ENCODE peak calls at places on chromosome 7, in five cellular contexts. One of them, this sample, is unnamed.

GRCh38 chr7:37510043-37510634 is 61.5 kb upstream of the ELMO1 start:
- DNase-seq in body of pancreas: no peak
- DNase-seq in heart left ventricle: no peak
- DNase-seq in right lobe of liver: no peak
- DNase-seq in uterus: no peak
- DNase-seq in this sample: peak

GRCh38 chr7:155580367-155580766 is 34.0 kb upstream of the CNPY1 start:
- DNase-seq in heart left ventricle: no peak
- DNase-seq in body of pancreas: no peak
- DNase-seq in right lobe of liver: no peak
- DNase-seq in uterus: no peak
- DNase-seq in this sample: no peak

GRCh38 chr7:116273283-116273917 is 63.1 kb downstream of the TES start:
- DNase-seq in uterus: no peak
- DNase-seq in body of pancreas: no peak
- DNase-seq in heart left ventricle: no peak
- DNase-seq in right lobe of liver: no peak
- DNase-seq in this sample: no peak

GRCh38 chr7:80542398-80542797 is 30.5 kb upstream of the GNAT3 start:
- DNase-seq in heart left ventricle: no peak
- DNase-seq in body of pancreas: no peak
- DNase-seq in uterus: no peak
- DNase-seq in right lobe of liver: no peak
- DNase-seq in this sample: no peak

GRCh38 chr7:154744226-154744860 is 258.6 kb downstream of the PAXIP1 start:
- DNase-seq in uterus: no peak
- DNase-seq in body of pancreas: peak
- DNase-seq in heart left ventricle: no peak
- DNase-seq in right lobe of liver: no peak
- DNase-seq in this sample: peak

GRCh38 chr7:5382281-5383041 is 41.2 kb downstream of the TNRC18 start:
- DNase-seq in body of pancreas: peak
- DNase-seq in heart left ventricle: no peak
- DNase-seq in uterus: peak
- DNase-seq in right lobe of liver: no peak
- DNase-seq in this sample: peak

GRCh38 chr7:72492446-72492845 is 80.3 kb upstream of the CALN1 start:
- DNase-seq in heart left ventricle: peak
- DNase-seq in body of pancreas: peak
- DNase-seq in right lobe of liver: no peak
- DNase-seq in uterus: no peak
- DNase-seq in this sample: no peak

GRCh38 chr7:43757073-43757720 is 1.3 kb upstream of the BLVRA start:
- DNase-seq in right lobe of liver: no peak
- DNase-seq in uterus: no peak
- DNase-seq in heart left ventricle: no peak
- DNase-seq in body of pancreas: no peak
- DNase-seq in this sample: peak

GRCh38 chr7:142855756-142856564 is 1.1 kb downstream of the EPHB6 start:
- DNase-seq in uterus: peak
- DNase-seq in heart left ventricle: peak
- DNase-seq in body of pancreas: peak
- DNase-seq in right lobe of liver: peak
- DNase-seq in this sample: no peak

GRCh38 chr7:7641129-7641663 is 644 bp downstream of the UMAD1 start:
- DNase-seq in uterus: peak
- DNase-seq in body of pancreas: no peak
- DNase-seq in heart left ventricle: no peak
- DNase-seq in right lobe of liver: no peak
- DNase-seq in this sample: no peak

GRCh38 chr7:44280636-44280992 is 44.8 kb downstream of the CAMK2B start:
- DNase-seq in uterus: peak
- DNase-seq in heart left ventricle: peak
- DNase-seq in right lobe of liver: no peak
- DNase-seq in body of pancreas: no peak
- DNase-seq in this sample: no peak

GRCh38 chr7:64630496-64630895 is 35.4 kb upstream of the ZNF107 start:
- DNase-seq in right lobe of liver: no peak
- DNase-seq in heart left ventricle: no peak
- DNase-seq in body of pancreas: no peak
- DNase-seq in uterus: no peak
- DNase-seq in this sample: peak

GRCh38 chr7:79781716-79782115 is 328.2 kb upstream of the MAGI2 start:
- DNase-seq in right lobe of liver: no peak
- DNase-seq in heart left ventricle: no peak
- DNase-seq in body of pancreas: no peak
- DNase-seq in uterus: no peak
- DNase-seq in this sample: no peak

GRCh38 chr7:38731195-38731594 is 100.0 kb upstream of the AMPH start:
- DNase-seq in heart left ventricle: no peak
- DNase-seq in uterus: no peak
- DNase-seq in right lobe of liver: no peak
- DNase-seq in body of pancreas: no peak
- DNase-seq in this sample: no peak

GRCh38 chr7:6256709-6257535 is 15.5 kb downstream of the CYTH3 start:
- DNase-seq in uterus: no peak
- DNase-seq in right lobe of liver: no peak
- DNase-seq in body of pancreas: peak
- DNase-seq in heart left ventricle: peak
- DNase-seq in this sample: no peak

GRCh38 chr7:123643495-123644428 is 11.9 kb upstream of the LMOD2 start:
- DNase-seq in heart left ventricle: peak
- DNase-seq in right lobe of liver: no peak
- DNase-seq in body of pancreas: peak
- DNase-seq in uterus: no peak
- DNase-seq in this sample: no peak

GRCh38 chr7:143479055-143479766 is 1.5 kb downstream of the TAS2R41 start:
- DNase-seq in body of pancreas: no peak
- DNase-seq in heart left ventricle: no peak
- DNase-seq in uterus: no peak
- DNase-seq in right lobe of liver: no peak
- DNase-seq in this sample: no peak

GRCh38 chr7:150400779-150401423 is 21.8 kb downstream of the ZNF775 start:
- DNase-seq in body of pancreas: peak
- DNase-seq in uterus: no peak
- DNase-seq in heart left ventricle: no peak
- DNase-seq in right lobe of liver: no peak
- DNase-seq in this sample: no peak

GRCh38 chr7:150389532-150389816 is 10.3 kb downstream of the ZNF775 start:
- DNase-seq in right lobe of liver: no peak
- DNase-seq in body of pancreas: no peak
- DNase-seq in uterus: no peak
- DNase-seq in heart left ventricle: no peak
- DNase-seq in this sample: no peak

GRCh38 chr7:40186586-40186985 is 51.8 kb downstream of the SUGCT start:
- DNase-seq in body of pancreas: no peak
- DNase-seq in heart left ventricle: no peak
- DNase-seq in right lobe of liver: no peak
- DNase-seq in uterus: no peak
- DNase-seq in this sample: no peak

GRCh38 chr7:139775829-139776266 is 1.9 kb downstream of the HIPK2 start:
- DNase-seq in heart left ventricle: peak
- DNase-seq in right lobe of liver: no peak
- DNase-seq in body of pancreas: peak
- DNase-seq in uterus: peak
- DNase-seq in this sample: peak

GRCh38 chr7:40477094-40477493 is 342.3 kb downstream of the SUGCT start:
- DNase-seq in heart left ventricle: no peak
- DNase-seq in body of pancreas: no peak
- DNase-seq in uterus: no peak
- DNase-seq in right lobe of liver: no peak
- DNase-seq in this sample: no peak

GRCh38 chr7:115475774-115476407 is 554.0 kb downstream of the MDFIC start:
- DNase-seq in body of pancreas: no peak
- DNase-seq in uterus: no peak
- DNase-seq in right lobe of liver: no peak
- DNase-seq in heart left ventricle: peak
- DNase-seq in this sample: no peak

GRCh38 chr7:105530126-105530525 is 1.9 kb upstream of the RINT1 start:
- DNase-seq in body of pancreas: no peak
- DNase-seq in uterus: no peak
- DNase-seq in heart left ventricle: no peak
- DNase-seq in right lobe of liver: no peak
- DNase-seq in this sample: no peak

GRCh38 chr7:105532709-105533460 is 884 bp downstream of the RINT1 start:
- DNase-seq in uterus: no peak
- DNase-seq in body of pancreas: no peak
- DNase-seq in heart left ventricle: no peak
- DNase-seq in right lobe of liver: no peak
- DNase-seq in this sample: peak

GRCh38 chr7:105530546-105530945 is 1.5 kb upstream of the RINT1 start:
- DNase-seq in heart left ventricle: no peak
- DNase-seq in right lobe of liver: no peak
- DNase-seq in uterus: no peak
- DNase-seq in body of pancreas: no peak
- DNase-seq in this sample: no peak

DNA sequence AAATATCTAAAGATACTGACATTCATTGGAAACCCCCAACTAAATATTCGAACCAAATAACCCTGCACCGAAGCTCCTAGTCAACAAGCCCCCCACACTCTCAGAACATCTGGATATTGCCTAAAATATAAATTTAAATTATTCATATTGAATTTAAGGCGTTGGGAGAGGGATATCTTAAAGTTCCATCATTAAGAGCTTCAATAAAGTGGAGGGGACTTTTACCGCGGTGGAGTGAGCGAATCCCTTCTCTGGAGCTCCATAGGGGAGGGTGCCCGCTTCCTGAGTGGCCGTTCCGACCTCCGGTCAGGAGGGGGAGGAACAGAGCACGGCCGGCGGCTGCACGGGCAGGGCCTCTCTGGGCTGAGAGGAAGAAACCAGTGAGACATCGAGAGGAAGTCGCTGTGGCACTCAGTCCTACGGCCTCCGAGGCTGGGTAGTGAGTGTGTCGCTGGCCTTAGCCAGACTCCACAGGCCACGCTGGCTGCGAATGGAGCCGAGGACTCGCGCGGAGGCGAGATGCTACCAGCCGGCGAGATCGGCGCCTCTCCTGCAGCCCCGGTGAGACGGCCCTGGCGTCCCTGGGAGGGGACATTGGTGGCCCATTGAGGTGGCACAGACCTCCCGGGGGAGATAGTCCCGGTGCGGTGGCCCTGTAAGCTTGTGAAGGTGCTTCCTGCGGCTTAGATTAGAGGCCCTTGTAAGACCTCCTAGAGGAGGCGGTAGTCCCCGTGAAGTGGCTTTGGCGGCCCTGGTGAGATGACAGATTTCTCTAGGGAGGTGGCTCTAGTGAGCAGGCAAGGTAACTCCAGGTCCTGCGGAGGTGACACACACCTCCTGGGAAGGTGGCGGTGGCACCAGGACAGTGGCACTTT is at the start of gene RINT1:
- DNase-seq in body of pancreas: peak
- DNase-seq in uterus: peak
- DNase-seq in heart left ventricle: peak
- DNase-seq in right lobe of liver: peak
- DNase-seq in this sample: peak
- TF ChIP-seq POLR2A in body of pancreas: peak
- TF ChIP-seq POLR2A in uterus: peak
- TF ChIP-seq POLR2A in heart left ventricle: peak
- TF ChIP-seq POLR2A in right lobe of liver: peak
- TF ChIP-seq POLR2A in this sample: peak

GRCh38 chr7:49091519-49091918 is 167.2 kb downstream of the CDC14C start:
- DNase-seq in uterus: no peak
- DNase-seq in right lobe of liver: no peak
- DNase-seq in heart left ventricle: no peak
- DNase-seq in body of pancreas: no peak
- DNase-seq in this sample: no peak
- TF ChIP-seq POLR2A in uterus: no peak
- TF ChIP-seq POLR2A in right lobe of liver: no peak
- TF ChIP-seq POLR2A in heart left ventricle: no peak
- TF ChIP-seq POLR2A in body of pancreas: no peak
- TF ChIP-seq POLR2A in this sample: no peak

GRCh38 chr7:73740771-73741170 is 2.2 kb upstream of the ABHD11 start:
- DNase-seq in heart left ventricle: no peak
- DNase-seq in body of pancreas: no peak
- DNase-seq in uterus: peak
- DNase-seq in right lobe of liver: no peak
- DNase-seq in this sample: no peak

GRCh38 chr7:73741600-73741999 is 3.0 kb upstream of the ABHD11 start:
- DNase-seq in body of pancreas: peak
- DNase-seq in heart left ventricle: no peak
- DNase-seq in uterus: no peak
- DNase-seq in right lobe of liver: no peak
- DNase-seq in this sample: no peak

GRCh38 chr7:73740212-73740611 is 1.6 kb upstream of the ABHD11 start:
- DNase-seq in right lobe of liver: no peak
- DNase-seq in uterus: no peak
- DNase-seq in heart left ventricle: no peak
- DNase-seq in body of pancreas: no peak
- DNase-seq in this sample: no peak

GRCh38 chr7:73742338-73742752 is 3.7 kb upstream of the ABHD11 start:
- DNase-seq in right lobe of liver: no peak
- DNase-seq in heart left ventricle: no peak
- DNase-seq in body of pancreas: peak
- DNase-seq in uterus: no peak
- DNase-seq in this sample: no peak

DNA sequence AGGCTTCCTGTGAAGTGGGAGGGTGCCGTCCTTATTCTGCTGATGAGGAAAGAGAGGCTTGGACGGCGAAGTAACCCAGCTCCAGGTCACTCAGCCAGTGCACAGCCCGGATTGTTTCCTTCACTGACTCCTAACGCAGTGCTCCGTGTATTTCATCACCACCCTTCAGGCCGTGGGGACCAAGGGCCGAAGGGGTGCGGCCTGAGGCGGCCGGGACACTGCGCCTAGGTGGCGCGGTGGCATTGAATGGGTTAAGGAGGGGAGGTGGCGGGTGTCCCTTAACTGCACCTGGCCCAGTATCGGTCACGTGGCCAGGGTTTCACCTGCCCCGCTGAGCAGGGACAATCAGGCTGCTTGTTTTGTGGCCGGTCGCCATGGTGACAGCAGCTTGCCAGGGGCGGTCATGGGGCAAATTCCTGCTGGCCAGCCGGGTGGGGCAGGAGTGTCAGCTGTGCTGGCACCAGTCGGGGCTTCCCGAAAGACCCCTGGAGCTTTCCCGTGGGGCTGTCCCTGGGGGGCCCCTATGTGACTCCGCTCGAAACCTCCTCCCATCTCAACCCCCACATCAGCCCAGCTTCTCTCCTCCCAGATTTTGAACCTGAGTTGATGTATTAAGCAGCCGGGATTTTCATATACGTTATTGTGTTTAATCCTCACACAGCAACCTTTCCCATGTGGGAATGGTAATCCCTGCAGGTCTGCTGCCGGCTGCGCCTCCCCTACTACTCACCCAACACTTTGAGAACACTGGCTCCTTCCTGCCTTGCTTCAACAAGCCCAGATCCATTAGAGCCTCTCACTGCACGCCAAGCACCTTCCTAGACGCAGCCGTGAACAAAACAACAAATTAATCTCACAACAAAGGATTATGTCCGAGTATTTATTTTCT is 4.4 kb upstream of the ABHD11 start:
- DNase-seq in uterus: peak
- DNase-seq in right lobe of liver: peak
- DNase-seq in body of pancreas: peak
- DNase-seq in heart left ventricle: no peak
- DNase-seq in this sample: no peak
- TF ChIP-seq POLR2A in uterus: no peak
- TF ChIP-seq POLR2A in right lobe of liver: peak
- TF ChIP-seq POLR2A in body of pancreas: peak
- TF ChIP-seq POLR2A in heart left ventricle: no peak
- TF ChIP-seq POLR2A in this sample: no peak

GRCh38 chr7:69903410-69903809 is 305.1 kb downstream of the AUTS2 start:
- DNase-seq in heart left ventricle: no peak
- DNase-seq in right lobe of liver: no peak
- DNase-seq in body of pancreas: no peak
- DNase-seq in uterus: no peak
- DNase-seq in this sample: no peak
- TF ChIP-seq POLR2A in heart left ventricle: no peak
- TF ChIP-seq POLR2A in right lobe of liver: no peak
- TF ChIP-seq POLR2A in body of pancreas: no peak
- TF ChIP-seq POLR2A in uterus: no peak
- TF ChIP-seq POLR2A in this sample: no peak